ENCODE peak calls at places on chromosomes 13 and 19, in ten cellular contexts. O, H, C, I, T, M, S, Y, Q and G are unnamed samples.
A peak's percentile ranks its signal among the peaks of the same experiment; 100 is the strongest.

GRCh38 chr19:36916991-36917390 is 859 bp downstream of the ZNF568 start:
- DNase-seq in O (no peak), H (peak; percentile 69), C (peak; percentile 28), I (no peak), T (no peak), M (peak; percentile 19), S (peak; percentile 1), Y (no peak), Q (peak; percentile 26), G (peak; percentile 39)

GRCh38 chr13:26619321-26619720 is 61.8 kb downstream of the WASF3 start:
- DNase-seq in O (no peak), H (peak; percentile 94), C (peak; percentile 82), I (no peak), T (no peak), M (no peak), S (peak; percentile 52), Y (no peak), Q (peak; percentile 88), G (peak; percentile 75)

GRCh38 chr19:45164577-45165335 is 4.0 kb upstream of the NKPD1 start:
- DNase-seq in O (peak; percentile 35), H (peak; percentile 49), C (peak; percentile 76), I (no peak), T (no peak), M (no peak), S (peak; percentile 38), Y (no peak), Q (peak; percentile 68), G (peak; percentile 76)

GRCh38 chr19:48509467-48510194 is 2.0 kb downstream of the LMTK3 start:
- DNase-seq in O (no peak), H (peak; percentile 46), C (peak; percentile 42), I (no peak), T (no peak), M (no peak), S (no peak), Y (peak; percentile 28), Q (no peak), G (no peak)

GRCh38 chr19:3653865-3654513 is 27.4 kb upstream of the CACTIN start:
- DNase-seq in O (no peak), H (no peak), C (no peak), I (no peak), T (no peak), M (no peak), S (no peak), Y (no peak), Q (no peak), G (no peak)

GRCh38 chr19:41957838-41958366 is 1.2 kb downstream of the RABAC1 start:
- DNase-seq in O (no peak), H (peak; percentile 79), C (peak; percentile 85), I (peak; percentile 16), T (peak; percentile 60), M (peak; percentile 79), S (peak; percentile 57), Y (peak; percentile 50), Q (peak; percentile 85), G (peak; percentile 91)

GRCh38 chr13:94494021-94494420 is 14.5 kb upstream of the DCT start:
- DNase-seq in O (no peak), H (no peak), C (no peak), I (no peak), T (no peak), M (no peak), S (no peak), Y (no peak), Q (no peak), G (no peak)

GRCh38 chr19:8366961-8367326 is 3.0 kb downstream of the ANGPTL4 start:
- DNase-seq in O (no peak), H (peak; percentile 43), C (peak; percentile 32), I (no peak), T (no peak), M (no peak), S (no peak), Y (peak; percentile 84), Q (no peak), G (no peak)

GRCh38 chr19:30312582-30313352 is 59.4 kb upstream of the ZNF536 start:
- DNase-seq in O (no peak), H (no peak), C (no peak), I (no peak), T (no peak), M (no peak), S (no peak), Y (no peak), Q (no peak), G (no peak)

GRCh38 chr13:25886438-25887214 is 165.2 kb downstream of the SHISA2 start:
- DNase-seq in O (no peak), H (peak; percentile 93), C (peak; percentile 33), I (no peak), T (no peak), M (peak; percentile 30), S (no peak), Y (no peak), Q (peak; percentile 67), G (no peak)

GRCh38 chr19:18029617-18030338 is 21.8 kb downstream of the ARRDC2 start:
- DNase-seq in O (no peak), H (peak; percentile 38), C (peak; percentile 52), I (no peak), T (no peak), M (no peak), S (no peak), Y (no peak), Q (peak; percentile 39), G (no peak)

GRCh38 chr19:860481-861098 is 1.1 kb downstream of the CFD start:
- DNase-seq in O (peak; percentile 28), H (peak; percentile 21), C (peak; percentile 68), I (peak; percentile 73), T (peak; percentile 52), M (peak; percentile 59), S (no peak), Y (no peak), Q (peak; percentile 56), G (peak; percentile 92)

GRCh38 chr13:43776680-43777079 is 10.1 kb downstream of the ENOX1 start:
- DNase-seq in O (no peak), H (peak; percentile 73), C (peak; percentile 21), I (no peak), T (no peak), M (no peak), S (no peak), Y (no peak), Q (peak; percentile 15), G (no peak)

GRCh38 chr13:33606692-33607091 is 211.3 kb upstream of the RFC3 start:
- DNase-seq in O (no peak), H (peak; percentile 31), C (peak; percentile 39), I (no peak), T (no peak), M (peak; percentile 56), S (no peak), Y (peak; percentile 48), Q (peak; percentile 12), G (no peak)

GRCh38 chr13:111941845-111942447 is 125.0 kb upstream of the SOX1 start:
- DNase-seq in O (no peak), H (no peak), C (no peak), I (no peak), T (no peak), M (no peak), S (no peak), Y (no peak), Q (no peak), G (no peak)

GRCh38 chr19:9865732-9866627 is 30.9 kb downstream of the PIN1 start:
- DNase-seq in O (no peak), H (no peak), C (no peak), I (no peak), T (no peak), M (no peak), S (no peak), Y (peak; percentile 16), Q (no peak), G (no peak)

GRCh38 chr19:53471916-53472315 is 4.4 kb downstream of the ZNF813 start:
- DNase-seq in O (no peak), H (no peak), C (no peak), I (no peak), T (no peak), M (no peak), S (no peak), Y (no peak), Q (no peak), G (no peak)

GRCh38 chr13:64263285-64263684 is 2847.6 kb upstream of the PCDH20 start:
- DNase-seq in O (no peak), H (no peak), C (no peak), I (no peak), T (no peak), M (no peak), S (no peak), Y (no peak), Q (no peak), G (no peak)

GRCh38 chr13:41017153-41017552 is 2.0 kb downstream of the ELF1 start:
- DNase-seq in O (no peak), H (no peak), C (no peak), I (no peak), T (no peak), M (no peak), S (no peak), Y (peak; percentile 32), Q (no peak), G (no peak)

GRCh38 chr19:57241181-57241580 is 749 bp downstream of the ZNF805 start:
- DNase-seq in O (no peak), H (peak; percentile 8), C (peak; percentile 49), I (no peak), T (no peak), M (no peak), S (no peak), Y (no peak), Q (peak; percentile 6), G (peak; percentile 50)

GRCh38 chr19:48603449-48603848 is 3.1 kb upstream of the SPACA4 start:
- DNase-seq in O (no peak), H (no peak), C (no peak), I (no peak), T (no peak), M (no peak), S (no peak), Y (no peak), Q (no peak), G (no peak)

GRCh38 chr19:18773682-18774081 is 17.4 kb downstream of the COMP start:
- DNase-seq in O (no peak), H (no peak), C (no peak), I (no peak), T (no peak), M (no peak), S (no peak), Y (no peak), Q (no peak), G (no peak)